ENCODE peak calls at places on chromosomes 5 and 9, in eight cellular contexts. B is fibroblast of pulmonary artery, U is fibroblast of mammary gland, C is bronchial epithelial cell, Z is GM12865, F is prostate gland, H is pancreas, N is adrenal gland. X is an unnamed sample.

GRCh38 chr9:18611946-18612345 is 138.0 kb downstream of the ADAMTSL1 start:
- DNase-seq in F (no peak), N (no peak), U (no peak), C (no peak), B (no peak), H (no peak), Z (no peak), X (no peak)

GRCh38 chr5:98483301-98483700 is 290.2 kb upstream of the RGMB start:
- DNase-seq in N (no peak), C (no peak), U (peak), H (no peak), Z (no peak), F (no peak), B (peak), X (peak)

GRCh38 chr5:39092581-39093350 is 18.6 kb upstream of the RICTOR start:
- DNase-seq in H (no peak), U (peak), B (peak), F (no peak), Z (no peak), C (peak), N (no peak), X (no peak)

GRCh38 chr5:139788294-139788875 is 7.2 kb upstream of the PSD2 start:
- DNase-seq in F (peak), U (no peak), N (no peak), C (no peak), Z (no peak), B (no peak), H (no peak), X (no peak)

GRCh38 chr5:17304282-17304681 is 86.9 kb downstream of the BASP1 start:
- DNase-seq in Z (no peak), N (no peak), H (no peak), U (peak), B (peak), F (no peak), C (no peak), X (no peak)

GRCh38 chr5:128927644-128928043 is 37.6 kb upstream of the SLC27A6 start:
- DNase-seq in H (no peak), B (peak), U (peak), F (no peak), C (peak), N (no peak), Z (no peak), X (no peak)

GRCh38 chr9:136201609-136202448 is 3.1 kb downstream of the LHX3 start:
- DNase-seq in Z (no peak), B (peak), N (no peak), U (no peak), H (no peak), C (no peak), F (no peak), X (no peak)

GRCh38 chr9:4119778-4120554 is 179.9 kb downstream of the GLIS3 start:
- DNase-seq in U (no peak), N (no peak), F (no peak), H (no peak), Z (no peak), B (no peak), C (peak), X (no peak)

GRCh38 chr5:179269781-179270543 is 75.3 kb downstream of the ADAMTS2 start:
- DNase-seq in F (no peak), C (no peak), N (peak), H (no peak), B (no peak), U (peak), Z (no peak), X (no peak)

GRCh38 chr9:132031869-132032583 is 47.6 kb downstream of the MED27 start:
- DNase-seq in F (no peak), N (no peak), H (no peak), C (no peak), B (no peak), Z (peak), U (no peak), X (no peak)

GRCh38 chr5:75053286-75054109 is 1.1 kb upstream of the GCNT4 start:
- DNase-seq in H (peak), F (peak), Z (peak), U (peak), B (peak), N (peak), C (peak), X (peak)
- TF ChIP-seq CTCF in H (no peak), F (peak), Z (no peak), U (no peak), B (no peak), N (peak), C (peak), X (peak)

GRCh38 chr5:126280343-126280742 is 142.9 kb upstream of the GRAMD2B start:
- DNase-seq in Z (no peak), F (no peak), C (no peak), B (no peak), H (no peak), U (no peak), N (no peak), X (no peak)
- H3K4me3 ChIP-seq in Z (no peak), F (no peak), C (no peak), B (no peak), H (no peak), U (no peak), N (no peak), X (no peak)

GRCh38 chr5:173970878-173971650 is 17.9 kb upstream of the C5orf47 start:
- DNase-seq in H (no peak), F (no peak), C (no peak), Z (no peak), U (peak), B (no peak), N (peak), X (no peak)
- TF ChIP-seq CTCF in H (no peak), F (no peak), C (no peak), Z (no peak), U (peak), B (no peak), N (no peak), X (no peak)

GRCh38 chr9:94140418-94140780 is 56.1 kb downstream of the PTPDC1 start:
- DNase-seq in U (no peak), N (no peak), H (no peak), F (no peak), C (peak), Z (no peak), B (no peak), X (no peak)

GRCh38 chr9:94144394-94144793 is 60.1 kb downstream of the PTPDC1 start:
- DNase-seq in H (no peak), F (peak), N (no peak), C (no peak), B (peak), U (no peak), Z (no peak), X (peak)

GRCh38 chr9:94139672-94140417 is 55.6 kb downstream of the PTPDC1 start:
- DNase-seq in B (peak), U (peak), C (peak), F (peak), N (peak), H (peak), Z (no peak), X (peak)

GRCh38 chr9:94142353-94142752 is 58.1 kb downstream of the PTPDC1 start:
- DNase-seq in N (no peak), F (no peak), B (no peak), H (no peak), C (no peak), U (no peak), Z (no peak), X (no peak)

GRCh38 chr9:94140791-94141790 is 56.8 kb downstream of the PTPDC1 start:
- DNase-seq in N (no peak), Z (no peak), C (no peak), B (peak), F (no peak), H (no peak), U (peak), X (no peak)
- H3K4me3 ChIP-seq in N (no peak), Z (no peak), C (no peak), B (no peak), F (no peak), H (no peak), U (no peak), X (no peak)

DNA sequence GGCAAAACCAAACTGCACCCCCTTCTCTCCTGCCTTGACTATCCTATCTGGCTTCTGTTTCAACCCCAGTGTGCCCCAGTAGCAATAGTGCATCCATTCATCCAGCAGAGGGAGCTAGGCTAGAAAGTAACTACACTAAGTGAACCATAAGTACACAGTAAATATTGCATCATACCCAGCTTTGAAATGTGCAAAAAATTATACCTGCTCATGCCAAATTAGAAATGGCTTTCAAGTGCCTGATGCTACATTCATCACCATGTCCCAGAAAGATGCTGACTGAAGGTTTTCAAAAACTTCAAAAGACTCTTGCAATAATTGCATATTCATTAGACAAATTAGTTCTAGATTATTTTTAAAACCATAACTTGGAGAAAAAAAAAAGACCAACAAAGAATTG is 153.5 kb downstream of the PRELID2 start:
- DNase-seq in C (peak), U (peak), Z (peak), N (peak), H (peak), B (peak), F (peak), X (peak)
- TF ChIP-seq CTCF in C (peak), U (peak), Z (peak), N (peak), H (peak), B (no peak), F (peak), X (peak)

GRCh38 chr5:123094919-123095693 is 6.1 kb downstream of the PRDM6 start:
- DNase-seq in U (no peak), N (no peak), C (no peak), B (no peak), Z (no peak), F (no peak), H (no peak), X (no peak)
- H3K4me3 ChIP-seq in U (no peak), N (no peak), C (no peak), B (no peak), Z (no peak), F (no peak), H (no peak), X (no peak)

GRCh38 chr5:6525910-6526309 is 77.3 kb downstream of the UBE2QL1 start:
- DNase-seq in C (peak), Z (peak), B (peak), F (peak), H (peak), N (peak), U (peak), X (no peak)
- TF ChIP-seq CTCF in C (no peak), Z (peak), B (no peak), F (peak), H (no peak), N (peak), U (peak), X (peak)